ENCODE peak calls at places on chromosomes 4 and X, in six cellular contexts. M is KBM-7; I is AG20443; Q is NCI-H1436; A is stimulated activated CD8-positive, alpha-beta memory T cell treated with anti-CD3 and anti-CD28 coated beads, Interleukin-4, amount 100 ng/mL, for 4 hours; Z is SJSA1. T is an unnamed sample.

GRCh38 chrX:68183612-68184214 is 249.6 kb downstream of the OPHN1 start:
- DNase-seq in Z (no peak), A (no peak), I (peak; percentile 15), M (peak; percentile 63), Q (no peak), T (no peak)

GRCh38 chrX:16826207-16826606 is 39.9 kb downstream of the TXLNG start:
- DNase-seq in Q (no peak), Z (peak; percentile 23), I (peak; percentile 18), A (no peak), M (peak; percentile 52), T (no peak)

GRCh38 chr4:184473515-184474260 is 662 bp downstream of the IRF2 start:
- DNase-seq in I (peak; percentile 61), Q (no peak), A (peak; percentile 7), M (peak; percentile 67), Z (no peak), T (no peak)

GRCh38 chrX:41759817-41760216 is 35.8 kb downstream of the GPR82 start:
- DNase-seq in Z (no peak), I (peak; percentile 17), Q (no peak), A (no peak), M (peak; percentile 60), T (no peak)

GRCh38 chr4:145438298-145438697 is 43.4 kb upstream of the SMAD1 start:
- DNase-seq in M (no peak), A (no peak), I (no peak), Z (no peak), Q (no peak), T (no peak)

GRCh38 chr4:143768007-143768591 is 67.6 kb upstream of the FREM3 start:
- DNase-seq in A (no peak), Z (peak; percentile 33), I (peak; percentile 64), M (no peak), Q (no peak), T (no peak)

GRCh38 chrX:150226223-150226965 is 136.7 kb upstream of the MAMLD1 start:
- DNase-seq in Q (no peak), Z (no peak), A (no peak), I (no peak), M (no peak), T (no peak)

GRCh38 chrX:2500681-2501151 is at the start of the genes DHRSX and ZBED1:
- DNase-seq in M (no peak), Q (no peak), Z (no peak), A (peak; percentile 2), I (peak; percentile 85), T (no peak)

GRCh38 chr4:150244600-150244999 is 166.4 kb downstream of the DCLK2 start:
- DNase-seq in Z (peak; percentile 60), M (no peak), I (peak; percentile 39), Q (no peak), A (no peak), T (no peak)

GRCh38 chr4:182207806-182208483 is 35.3 kb upstream of the TENM3 start:
- DNase-seq in M (no peak), Z (peak; percentile 83), A (no peak), Q (no peak), I (peak; percentile 50), T (no peak)

GRCh38 chr4:48175328-48175727 is 41.3 kb upstream of the TXK start:
- DNase-seq in I (no peak), Q (no peak), A (no peak), M (no peak), Z (no peak), T (no peak)

GRCh38 chr4:159764343-159764952 is 661.6 kb downstream of the RAPGEF2 start:
- DNase-seq in I (peak; percentile 33), Z (peak; percentile 42), Q (peak; percentile 3), A (no peak), M (peak; percentile 71), T (no peak)

GRCh38 chr4:140252742-140253555 is 99.0 kb upstream of the MAML3 start:
- DNase-seq in Z (peak; percentile 81), A (peak; percentile 7), M (peak; percentile 64), Q (peak; percentile 78), I (peak; percentile 88), T (peak; percentile 41)

GRCh38 chrX:39896951-39897740 is 200.6 kb downstream of the BCOR start:
- DNase-seq in A (no peak), Q (no peak), I (peak; percentile 80), Z (peak; percentile 67), M (peak; percentile 72), T (no peak)

GRCh38 chr4:3250956-3251690 is 2.2 kb downstream of the MSANTD1 start:
- DNase-seq in Z (no peak), I (no peak), Q (no peak), M (no peak), A (no peak), T (no peak)

GRCh38 chr4:168919706-168920324 is 90.2 kb downstream of the CBR4 start:
- DNase-seq in A (no peak), M (no peak), I (no peak), Z (no peak), Q (no peak), T (no peak)

GRCh38 chr4:185471235-185472062 is at the start of gene CCDC110:
- DNase-seq in I (peak; percentile 100), M (peak; percentile 80), Q (peak; percentile 87), A (peak; percentile 72), Z (peak; percentile 78), T (peak; percentile 74)

GRCh38 chr4:38512840-38513239 is 151.2 kb upstream of the KLF3 start:
- DNase-seq in I (no peak), M (no peak), Q (no peak), Z (no peak), A (no peak), T (no peak)

GRCh38 chr4:95155759-95156451 is 392.9 kb downstream of the UNC5C start:
- DNase-seq in Q (peak; percentile 1), M (peak; percentile 50), I (peak; percentile 31), Z (peak; percentile 53), A (no peak), T (no peak)

GRCh38 chr4:83231620-83232056 is 53.0 kb downstream of the COQ2 start:
- DNase-seq in M (peak; percentile 71), I (no peak), A (no peak), Z (no peak), Q (no peak), T (no peak)

GRCh38 chrX:149570668-149571067 is 16.6 kb downstream of the MAGEA9B start:
- DNase-seq in I (peak; percentile 40), Q (no peak), M (no peak), A (no peak), Z (peak; percentile 10), T (no peak)